ENCODE peak calls at places on chromosome 16, in four cellular contexts. A is WTC11, E is HepG2, U is K562. V is an unnamed sample.

GRCh38 chr16:2899564-2900072 is 12.1 kb upstream of the FLYWCH1 start:
- DNase-seq in A (no peak), E (no peak), U (no peak), V (no peak)

GRCh38 chr16:71311553-71312158 is 22.5 kb upstream of the CMTR2 start:
- DNase-seq in A (peak; percentile 62), E (peak; percentile 54), U (peak; percentile 51), V (peak; percentile 51)

GRCh38 chr16:67431805-67432476 is 1.0 kb downstream of the HSD11B2 start:
- DNase-seq in A (peak; percentile 44), E (no peak), U (peak; percentile 30), V (no peak)

GRCh38 chr16:63841271-63841670 is 1280.6 kb downstream of the CDH11 start:
- DNase-seq in A (no peak), E (no peak), U (no peak), V (no peak)

GRCh38 chr16:25066747-25067631 is 44.6 kb upstream of the LCMT1 start:
- DNase-seq in A (peak; percentile 87), E (peak; percentile 44), U (peak; percentile 98), V (peak; percentile 93)

GRCh38 chr16:58367252-58367651 is 25.0 kb upstream of the GINS3 start:
- DNase-seq in A (no peak), E (no peak), U (no peak), V (no peak)

GRCh38 chr16:87657621-87658192 is 55.4 kb downstream of the JPH3 start:
- DNase-seq in A (peak; percentile 61), E (peak; percentile 40), U (peak; percentile 42), V (peak; percentile 42)

GRCh38 chr16:56673916-56674315 is 4.3 kb downstream of the MT1H start:
- DNase-seq in A (no peak), E (peak; percentile 47), U (no peak), V (no peak)

GRCh38 chr16:79008869-79009179 is 591.7 kb downstream of the MAF start:
- DNase-seq in A (no peak), E (no peak), U (no peak), V (no peak)

GRCh38 chr16:56137269-56137668 is 54.0 kb upstream of the GNAO1 start:
- DNase-seq in A (no peak), E (no peak), U (no peak), V (no peak)

GRCh38 chr16:57265850-57266530 is 18.5 kb downstream of the PLLP start:
- DNase-seq in A (no peak), E (no peak), U (peak; percentile 87), V (no peak)

GRCh38 chr16:48914070-48914469 is 304.1 kb upstream of the N4BP1 start:
- DNase-seq in A (no peak), E (no peak), U (no peak), V (no peak)

GRCh38 chr16:55487048-55487803 is 8.2 kb downstream of the MMP2 start:
- DNase-seq in A (no peak), E (no peak), U (no peak), V (no peak)

GRCh38 chr16:28984619-28985135 is at the start of gene LAT:
- DNase-seq in A (no peak), E (no peak), U (no peak), V (no peak)

GRCh38 chr16:57660715-57661463 is 7.2 kb upstream of the ADGRG3 start:
- DNase-seq in A (no peak), E (peak; percentile 59), U (no peak), V (no peak)

GRCh38 chr16:69754469-69755310 is at the start of gene NOB1:
- DNase-seq in A (peak; percentile 99), E (peak; percentile 96), U (peak; percentile 94), V (peak; percentile 97)

GRCh38 chr16:84312783-84313382 is 18.2 kb downstream of the WFDC1 start:
- DNase-seq in A (peak; percentile 81), E (no peak), U (no peak), V (no peak)

GRCh38 chr16:58462997-58463891 is 36.7 kb upstream of the NDRG4 start:
- DNase-seq in A (peak; percentile 36), E (no peak), U (peak; percentile 62), V (peak; percentile 55)

GRCh38 chr16:46971271-46971670 is 2.2 kb downstream of the DNAJA2 start:
- DNase-seq in A (no peak), E (no peak), U (no peak), V (no peak)

GRCh38 chr16:25966172-25967097 is 274.7 kb downstream of the HS3ST4 start:
- DNase-seq in A (no peak), E (no peak), U (no peak), V (no peak)

GRCh38 chr16:84907046-84907445 is 87.3 kb downstream of the CRISPLD2 start:
- DNase-seq in A (no peak), E (no peak), U (no peak), V (no peak)

GRCh38 chr16:25224731-25225319 is 8.1 kb downstream of the AQP8 start:
- DNase-seq in A (no peak), E (no peak), U (no peak), V (no peak)

GRCh38 chr16:578870-579405 is 9.2 kb downstream of the PIGQ start:
- DNase-seq in A (peak; percentile 88), E (peak; percentile 60), U (peak; percentile 67), V (peak; percentile 80)

GRCh38 chr16:68760671-68761275 is 23.7 kb downstream of the CDH1 start:
- DNase-seq in A (no peak), E (peak; percentile 87), U (peak; percentile 47), V (no peak)

GRCh38 chr16:26952411-26952810 is 114.3 kb upstream of the C16orf82 start:
- DNase-seq in A (peak; percentile 17), E (no peak), U (no peak), V (no peak)

GRCh38 chr16:15770512-15770911 is 86.3 kb downstream of the MYH11 start:
- DNase-seq in A (no peak), E (no peak), U (no peak), V (no peak)

GRCh38 chr16:75402821-75403475 is 30.4 kb downstream of the CFDP1 start:
- DNase-seq in A (no peak), E (peak; percentile 36), U (peak; percentile 22), V (peak; percentile 13)

GRCh38 chr16:60271382-60272180 is 1537.5 kb upstream of the GOT2 start:
- DNase-seq in A (no peak), E (no peak), U (no peak), V (no peak)
- TF ChIP-seq ELF4 in A (no peak), E (no peak), U (no peak), V (no peak)

GRCh38 chr16:90042946-90043514 is 23.8 kb upstream of the DBNDD1 start:
- DNase-seq in A (no peak), E (no peak), U (no peak), V (no peak)

GRCh38 chr16:90043526-90043925 is 24.3 kb upstream of the DBNDD1 start:
- DNase-seq in A (no peak), E (no peak), U (no peak), V (no peak)

GRCh38 chr16:90041896-90042473 is 22.7 kb upstream of the DBNDD1 start:
- DNase-seq in A (no peak), E (no peak), U (no peak), V (no peak)

GRCh38 chr16:90046122-90046970 is 27.1 kb upstream of the DBNDD1 start:
- DNase-seq in A (peak; percentile 87), E (no peak), U (peak; percentile 83), V (peak; percentile 46)

DNA sequence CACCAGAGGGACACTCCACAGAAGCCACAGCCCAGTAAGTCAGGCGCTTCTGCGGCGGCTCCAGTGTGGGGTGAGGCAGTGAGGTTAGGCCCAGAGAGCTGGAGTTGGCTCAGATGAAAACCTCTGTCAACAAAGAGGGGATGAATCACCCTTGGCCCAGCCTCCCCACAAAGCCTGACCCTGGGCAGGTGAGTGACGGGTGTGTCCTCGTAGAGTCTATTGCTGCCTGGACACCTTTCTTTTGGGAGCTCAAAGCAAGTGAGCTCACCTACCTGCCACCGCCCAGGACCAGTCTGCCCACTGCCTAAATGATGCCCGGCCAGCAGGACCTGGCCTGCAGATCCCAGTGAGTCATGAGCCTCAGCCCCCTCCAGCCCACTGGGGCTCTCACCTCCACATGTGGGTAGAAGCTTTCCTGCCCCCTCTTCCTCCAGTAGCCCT is 24.9 kb upstream of the DBNDD1 start:
- DNase-seq in A (no peak), E (peak; percentile 50), U (peak; percentile 41), V (no peak)
- TF ChIP-seq ELF4 in A (no peak), E (no peak), U (no peak), V (no peak)

DNA sequence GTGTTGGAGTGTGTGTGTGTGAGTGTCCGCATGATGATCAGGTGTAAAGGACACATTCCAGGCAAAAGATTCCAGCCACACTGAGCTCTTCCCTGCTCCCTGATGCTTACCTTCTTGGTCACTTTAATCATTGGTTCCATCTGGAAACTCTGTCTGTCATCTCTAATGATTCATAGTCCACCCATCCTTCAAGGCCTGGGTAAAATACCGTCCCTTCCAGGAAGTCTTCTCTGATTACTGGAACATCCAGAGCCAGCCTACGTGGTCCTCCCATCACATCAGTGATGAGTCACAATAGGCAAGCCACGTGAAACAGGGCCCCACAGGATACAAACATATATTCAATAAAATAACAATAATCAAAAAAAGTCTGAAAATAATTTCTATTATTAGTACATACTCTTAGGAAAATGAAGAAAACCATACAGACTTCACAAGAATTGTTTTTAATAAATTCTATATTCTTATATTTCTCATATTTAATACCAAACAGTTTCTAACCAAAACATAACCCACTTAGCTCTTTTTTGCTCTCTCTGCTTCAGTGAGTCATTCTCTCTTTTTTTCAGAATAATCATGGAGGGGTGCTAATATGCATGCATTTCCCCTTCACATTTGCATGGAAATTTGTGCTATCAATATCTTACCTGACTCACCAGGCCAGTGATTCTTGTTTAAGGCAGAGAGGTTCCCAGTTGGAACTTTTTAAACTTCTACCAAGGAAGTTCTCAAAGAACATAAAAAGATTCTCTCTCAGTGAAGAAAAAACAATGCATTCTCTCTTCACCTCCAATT is 263.2 kb downstream of the TOX3 start:
- DNase-seq in A (no peak), E (no peak), U (no peak), V (no peak)
- TF ChIP-seq ELF4 in A (no peak), E (no peak), U (no peak), V (no peak)

DNA sequence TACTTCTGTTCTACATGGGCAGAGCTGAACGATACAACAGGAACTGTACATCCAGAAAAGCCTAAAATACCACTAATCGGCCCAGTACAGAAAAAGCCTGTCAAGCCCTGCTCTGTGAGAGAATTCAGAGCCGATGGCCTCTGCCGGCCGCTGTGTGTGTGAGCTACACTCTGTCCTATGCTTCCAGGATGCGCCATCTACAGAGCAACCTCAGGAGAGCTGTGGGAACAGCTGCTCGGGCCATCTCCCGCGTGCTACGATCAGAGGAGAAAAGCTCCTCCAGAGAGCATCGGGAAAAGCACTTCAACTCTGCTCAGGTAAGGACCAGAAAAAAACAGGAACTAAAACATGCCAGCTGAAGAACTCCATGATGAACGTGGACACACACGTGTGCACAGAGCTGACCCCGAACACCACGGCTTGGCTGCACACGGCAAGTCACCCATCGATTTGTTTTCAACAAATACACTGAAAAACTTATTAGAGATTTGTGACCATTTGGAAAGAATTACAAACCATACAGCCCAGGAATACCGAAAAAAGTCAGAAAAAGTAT is 115.9 kb downstream of the ANKRD11 start:
- DNase-seq in A (peak; percentile 52), E (no peak), U (no peak), V (peak; percentile 62)
- TF ChIP-seq ELF4 in A (no peak), E (no peak), U (no peak), V (no peak)

DNA sequence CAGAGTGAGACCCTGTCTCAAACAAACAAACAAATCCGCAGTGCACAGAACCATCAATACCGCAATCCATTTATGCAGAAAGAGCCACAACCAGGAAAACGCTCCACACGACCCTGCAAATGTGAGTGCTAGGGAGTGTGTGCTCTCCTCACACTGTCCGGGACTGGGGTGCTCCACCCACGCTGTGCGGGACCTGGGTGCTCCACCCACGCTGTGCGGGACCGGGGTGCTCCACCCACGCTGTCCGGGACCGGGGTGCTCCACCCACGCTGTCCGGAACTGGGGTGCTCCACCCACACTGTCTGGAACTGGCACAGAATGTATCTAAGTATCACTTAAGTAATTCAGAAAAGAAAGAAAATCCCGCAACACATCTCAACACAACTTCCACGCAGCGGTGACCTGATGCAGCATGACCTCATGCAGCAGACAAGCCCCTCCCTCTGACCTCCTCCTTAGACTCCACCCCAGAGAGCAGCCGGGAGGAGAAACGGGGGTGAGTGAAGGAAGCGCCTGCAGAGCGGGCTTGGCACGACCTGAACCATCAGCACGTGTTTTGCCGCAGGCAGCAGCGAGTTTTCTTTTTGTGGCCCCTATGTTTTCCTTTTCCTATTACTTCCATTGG is 38.5 kb downstream of the ZNF276 start:
- DNase-seq in A (no peak), E (no peak), U (no peak), V (no peak)
- TF ChIP-seq ELF4 in A (no peak), E (no peak), U (no peak), V (no peak)